ENCODE peak calls at places on chromosome 6, in ten cellular contexts. H is GM06990, Y is brain microvascular endothelial cell, I is fibroblast of mammary gland, R is retinal pigment epithelial cell, V is PC-3, E is transverse colon, U is ovary, B is neural progenitor cell, G is HepG2. O is an unnamed sample.
A peak's percentile ranks its signal among the peaks of the same experiment; 100 is the strongest.

GRCh38 chr6:164106345-164106769 is 691.8 kb downstream of the QKI start:
- DNase-seq in I (peak; percentile 14), V (peak; percentile 15), Y (no peak), U (no peak), H (no peak), B (peak; percentile 52), R (no peak), G (peak; percentile 16), E (no peak), O (no peak)

GRCh38 chr6:122284848-122285247 is 114.6 kb upstream of the HSF2 start:
- DNase-seq in U (no peak), Y (no peak), G (no peak), R (no peak), V (no peak), I (no peak), B (no peak), H (no peak), E (no peak), O (no peak)

GRCh38 chr6:168032383-168032760 is 34.9 kb downstream of the KIF25 start:
- DNase-seq in V (peak; percentile 50), H (no peak), E (no peak), R (peak; percentile 52), Y (peak; percentile 89), B (peak; percentile 35), I (peak; percentile 86), U (peak; percentile 32), G (no peak), O (no peak)

GRCh38 chr6:63509652-63510352 is 62.5 kb upstream of the LOC128125822 start:
- DNase-seq in B (no peak), H (no peak), Y (no peak), E (peak; percentile 70), U (peak; percentile 90), I (peak; percentile 78), G (peak; percentile 99), V (no peak), R (no peak), O (no peak)

GRCh38 chr6:44016131-44016870 is 111.0 kb downstream of the MRPL14 start:
- DNase-seq in I (peak; percentile 80), U (no peak), B (no peak), Y (peak; percentile 31), G (no peak), R (peak; percentile 84), E (no peak), H (no peak), V (no peak), O (no peak)

GRCh38 chr6:21587925-21588811 is 5.4 kb upstream of the SOX4 start:
- DNase-seq in E (peak; percentile 69), B (peak; percentile 84), H (peak; percentile 90), I (peak; percentile 52), G (peak; percentile 10), V (peak; percentile 54), Y (peak; percentile 63), U (peak; percentile 82), R (no peak), O (peak; percentile 74)

GRCh38 chr6:104484626-104485025 is 375.1 kb downstream of the HACE1 start:
- DNase-seq in B (no peak), V (no peak), I (no peak), Y (no peak), R (no peak), H (no peak), E (no peak), U (no peak), G (no peak), O (no peak)

GRCh38 chr6:46044876-46045617 is 29.4 kb upstream of the CLIC5 start:
- DNase-seq in E (no peak), B (no peak), Y (peak; percentile 92), H (no peak), I (peak; percentile 96), V (peak; percentile 83), R (peak; percentile 40), G (no peak), U (no peak), O (no peak)

GRCh38 chr6:55260181-55260580 is 67.1 kb upstream of the GFRAL start:
- DNase-seq in B (no peak), H (no peak), U (no peak), I (no peak), R (no peak), Y (no peak), V (no peak), G (peak; percentile 11), E (no peak), O (no peak)

GRCh38 chr6:35686441-35686840 is 2.3 kb downstream of the FKBP5 start:
- DNase-seq in G (no peak), H (no peak), E (no peak), R (no peak), U (no peak), Y (no peak), I (no peak), V (no peak), B (no peak), O (no peak)
- H3K4me3 ChIP-seq in G (peak overlapping the region; percentile 96), H (peak overlapping the region; percentile 77), E (peak overlapping the region; percentile 84), R (peak overlapping the region; percentile 92), U (peak overlapping the region; percentile 91), Y (peak overlapping the region; percentile 93), I (peak overlapping the region; percentile 83), V (peak overlapping the region; percentile 90), B (peak overlapping the region; percentile 90), O (peak overlapping the region; percentile 97)

GRCh38 chr6:8530775-8531435 is 95.6 kb upstream of the SLC35B3 start:
- DNase-seq in B (peak; percentile 28), I (no peak), Y (no peak), U (no peak), E (no peak), G (no peak), H (no peak), V (no peak), R (no peak), O (no peak)
- H3K4me3 ChIP-seq in B (no peak overlapping the region), I (no peak overlapping the region), Y (no peak overlapping the region), U (no peak overlapping the region), E (no peak overlapping the region), G (no peak overlapping the region), H (no peak overlapping the region), V (no peak overlapping the region), R (no peak overlapping the region), O (no peak overlapping the region)

GRCh38 chr6:152368761-152369624 is 268.2 kb downstream of the SYNE1 start:
- DNase-seq in B (peak; percentile 55), V (no peak), I (peak; percentile 27), H (no peak), R (no peak), G (no peak), Y (no peak), E (peak; percentile 13), U (peak; percentile 75), O (no peak)
- H3K4me3 ChIP-seq in B (no peak overlapping the region), V (no peak overlapping the region), I (no peak overlapping the region), H (no peak overlapping the region), R (no peak overlapping the region), G (no peak overlapping the region), Y (no peak overlapping the region), E (no peak overlapping the region), U (no peak overlapping the region), O (no peak overlapping the region)

GRCh38 chr6:5854900-5855299 is 151.8 kb downstream of the NRN1 start:
- DNase-seq in Y (no peak), V (no peak), U (no peak), R (no peak), B (no peak), E (no peak), G (no peak), H (no peak), I (no peak), O (no peak)

GRCh38 chr6:5846889-5847288 is 159.8 kb downstream of the NRN1 start:
- DNase-seq in R (no peak), E (no peak), G (no peak), Y (no peak), I (no peak), U (no peak), B (no peak), H (no peak), V (no peak), O (peak; percentile 30)

GRCh38 chr6:5846335-5846734 is 160.4 kb downstream of the NRN1 start:
- DNase-seq in E (no peak), U (no peak), H (no peak), B (no peak), V (no peak), Y (no peak), I (no peak), G (no peak), R (no peak), O (no peak)

GRCh38 chr6:5851261-5851757 is 155.4 kb downstream of the NRN1 start:
- DNase-seq in Y (peak; percentile 34), B (peak; percentile 87), E (peak; percentile 66), V (no peak), R (peak; percentile 5), G (no peak), I (peak; percentile 54), H (peak; percentile 50), U (no peak), O (peak; percentile 74)

DNA sequence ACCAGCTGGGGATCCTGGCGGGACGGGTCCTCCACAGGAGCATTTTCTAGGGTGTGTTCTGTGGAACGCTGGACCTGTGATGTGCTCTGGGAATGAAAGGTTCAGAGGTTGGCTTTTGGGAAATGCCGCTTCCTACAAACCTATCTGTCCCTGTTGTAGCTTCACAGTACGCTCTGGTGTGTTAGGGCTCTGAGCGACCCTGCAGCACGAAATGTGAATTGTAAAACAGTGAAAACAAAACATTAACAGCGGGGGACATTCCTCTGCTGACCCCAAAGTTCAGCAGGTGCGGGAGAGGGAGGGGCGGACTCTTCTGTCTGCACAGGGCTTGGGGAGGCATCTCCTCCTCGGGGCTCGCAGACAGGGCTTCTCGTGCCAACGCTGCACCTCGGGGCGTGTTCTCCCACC is 155.9 kb downstream of the NRN1 start:
- DNase-seq in U (no peak), I (no peak), E (no peak), R (no peak), G (no peak), B (peak; percentile 95), V (no peak), Y (no peak), H (no peak), O (no peak)
- H3K4me3 ChIP-seq in U (no peak overlapping the region), I (peak overlapping the region; percentile 12), E (no peak overlapping the region), R (peak overlapping the region; percentile 46), G (no peak overlapping the region), B (peak overlapping the region; percentile 50), V (no peak overlapping the region), Y (peak overlapping the region; percentile 47), H (peak overlapping the region; percentile 31), O (peak overlapping the region; percentile 62)

DNA sequence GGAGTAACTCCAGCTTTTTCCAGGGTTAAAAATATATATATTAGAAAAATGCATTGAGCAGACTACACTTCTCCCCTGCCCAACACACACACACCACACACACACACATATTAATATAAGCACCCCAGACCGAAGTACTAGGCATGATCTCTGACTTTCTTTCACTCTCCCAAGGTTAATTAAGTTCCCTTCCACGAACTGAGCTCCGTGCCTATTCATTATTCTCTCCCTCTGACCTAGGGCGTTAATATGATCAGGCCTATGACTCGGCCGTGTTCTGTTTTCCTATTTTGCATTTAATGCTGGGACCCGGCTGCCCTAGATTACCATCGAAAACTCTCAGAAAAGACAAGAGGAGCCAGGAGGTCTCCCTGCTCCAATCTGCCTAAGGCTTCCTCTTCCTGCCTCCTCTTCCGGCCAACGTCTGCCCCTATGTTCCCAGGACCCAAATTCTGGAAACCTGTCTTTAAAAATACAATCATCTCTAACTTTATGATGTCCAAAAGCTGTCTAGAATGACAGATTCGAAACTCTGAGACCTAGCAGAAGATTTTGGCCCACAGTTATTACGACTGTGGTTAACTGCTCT is 6.1 kb upstream of the POU3F2 start:
- DNase-seq in U (no peak), G (no peak), R (no peak), H (no peak), E (no peak), V (no peak), I (no peak), Y (no peak), B (peak; percentile 30), O (no peak)
- H3K4me3 ChIP-seq in U (no peak overlapping the region), G (no peak overlapping the region), R (no peak overlapping the region), H (no peak overlapping the region), E (no peak overlapping the region), V (no peak overlapping the region), I (no peak overlapping the region), Y (no peak overlapping the region), B (peak overlapping the region; percentile 49), O (no peak overlapping the region)